ENCODE peak calls at places on chromosomes 13 and 19, in ten cellular contexts. X, N, K, Q, R, Y, L, C, P and A are unnamed samples.

GRCh38 chr13:36038785-36039415 is 92.3 kb downstream of the DCLK1 start:
- DNase-seq in X (no peak), N (no peak), K (peak; percentile 65), Q (peak; percentile 38), R (peak; percentile 19), Y (no peak), L (no peak), C (no peak), P (no peak), A (no peak)

GRCh38 chr13:35557475-35557874 is 81.0 kb upstream of the MAB21L1 start:
- DNase-seq in X (no peak), N (no peak), K (no peak), Q (no peak), R (no peak), Y (no peak), L (no peak), C (no peak), P (no peak), A (no peak)

GRCh38 chr19:16206637-16207036 is 8.9 kb downstream of the AP1M1 start:
- DNase-seq in X (no peak), N (no peak), K (no peak), Q (no peak), R (no peak), Y (no peak), L (no peak), C (no peak), P (no peak), A (no peak)

GRCh38 chr13:43230989-43231388 is 207.6 kb downstream of the DNAJC15 start:
- DNase-seq in X (no peak), N (no peak), K (no peak), Q (no peak), R (no peak), Y (no peak), L (no peak), C (no peak), P (no peak), A (no peak)

GRCh38 chr19:33828266-33829075 is 31.8 kb downstream of the KCTD15 start:
- DNase-seq in X (no peak), N (no peak), K (no peak), Q (no peak), R (no peak), Y (no peak), L (no peak), C (no peak), P (no peak), A (no peak)

GRCh38 chr19:43957891-43958290 is 6.9 kb downstream of the ZNF221 start:
- DNase-seq in X (no peak), N (no peak), K (peak; percentile 57), Q (no peak), R (peak; percentile 7), Y (no peak), L (peak; percentile 80), C (no peak), P (no peak), A (no peak)

GRCh38 chr19:34639491-34640085 is 37.4 kb downstream of the SCGB2B2 start:
- DNase-seq in X (no peak), N (peak; percentile 28), K (peak; percentile 73), Q (peak; percentile 11), R (peak; percentile 63), Y (peak; percentile 50), L (peak; percentile 20), C (peak; percentile 71), P (peak; percentile 77), A (peak; percentile 49)

GRCh38 chr19:58568731-58569130 is 4.4 kb downstream of the MZF1 start:
- DNase-seq in X (peak; percentile 29), N (peak; percentile 7), K (no peak), Q (no peak), R (no peak), Y (no peak), L (no peak), C (peak; percentile 16), P (no peak), A (no peak)

GRCh38 chr13:43924549-43925245 is 45.0 kb downstream of the LACC1 start:
- DNase-seq in X (no peak), N (no peak), K (no peak), Q (no peak), R (no peak), Y (no peak), L (no peak), C (no peak), P (peak; percentile 8), A (no peak)

DNA sequence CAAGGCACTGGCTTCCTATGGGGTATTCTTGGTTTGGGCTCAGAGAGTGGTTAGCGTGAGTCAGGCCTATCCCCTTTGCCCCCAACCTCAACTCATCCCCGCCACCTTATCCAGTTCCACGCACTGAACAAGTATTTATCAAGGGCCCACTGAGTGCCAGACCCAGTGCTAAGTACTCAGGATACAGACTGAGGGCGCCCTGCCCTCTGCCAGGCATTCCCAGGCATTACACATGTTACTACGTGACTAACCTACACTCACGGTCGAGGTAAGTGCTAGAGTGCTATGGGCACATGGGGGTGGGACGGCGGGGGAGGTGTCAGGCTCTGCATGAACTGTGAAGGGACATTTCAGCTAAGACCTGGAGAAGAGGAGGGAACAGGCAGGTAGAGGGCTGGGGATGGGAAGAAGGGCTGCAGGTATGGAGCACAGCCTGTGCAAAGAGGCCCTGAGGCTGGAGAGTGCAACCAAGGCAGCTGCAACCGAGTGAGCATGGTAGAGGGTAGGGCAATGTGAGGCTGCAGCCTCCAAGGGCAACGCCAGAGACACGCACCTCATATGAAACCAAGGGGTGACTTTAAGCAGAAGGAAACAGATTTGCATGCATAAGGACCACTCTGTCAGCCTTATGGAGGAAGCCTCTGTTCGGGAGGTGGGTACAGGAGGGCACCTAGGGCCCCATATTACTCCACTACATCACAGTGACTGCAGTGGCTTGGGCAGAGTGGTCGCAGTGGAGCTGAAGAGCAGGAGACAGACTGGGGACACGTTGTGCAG is 22.5 kb downstream of the DHRS12 start:
- DNase-seq in X (no peak), N (no peak), K (no peak), Q (no peak), R (peak; percentile 78), Y (no peak), L (no peak), C (no peak), P (peak; percentile 58), A (no peak)
- TF ChIP-seq CTCF in X (peak; percentile 18), N (no peak), K (no peak), Q (peak; percentile 69), R (peak; percentile 78), Y (peak; percentile 37), L (peak; percentile 39), C (no peak), P (peak; percentile 38), A (peak; percentile 45)

GRCh38 chr19:49814010-49814409 is 918 bp upstream of the FUZ start:
- DNase-seq in X (no peak), N (no peak), K (no peak), Q (no peak), R (no peak), Y (no peak), L (no peak), C (no peak), P (no peak), A (no peak)

GRCh38 chr19:49820125-49820524 is 2.0 kb downstream of the MED25 start:
- DNase-seq in X (no peak), N (no peak), K (peak; percentile 29), Q (no peak), R (no peak), Y (no peak), L (no peak), C (no peak), P (no peak), A (no peak)

GRCh38 chr19:49818691-49819331 is 722 bp downstream of the MED25 start:
- DNase-seq in X (no peak), N (no peak), K (no peak), Q (no peak), R (no peak), Y (no peak), L (no peak), C (no peak), P (no peak), A (no peak)

GRCh38 chr19:49816616-49817015 is 1.5 kb upstream of the MED25 start:
- DNase-seq in X (no peak), N (no peak), K (no peak), Q (no peak), R (no peak), Y (no peak), L (no peak), C (no peak), P (no peak), A (no peak)

GRCh38 chr19:49817964-49818690 is at the start of gene MED25:
- DNase-seq in X (peak; percentile 87), N (peak; percentile 84), K (peak; percentile 89), Q (peak; percentile 60), R (peak; percentile 85), Y (peak; percentile 82), L (peak; percentile 55), C (peak; percentile 88), P (peak; percentile 86), A (peak; percentile 56)
- TF ChIP-seq CTCF in X (peak; percentile 48), N (peak; percentile 74), K (peak; percentile 36), Q (no peak), R (peak; percentile 7), Y (peak; percentile 52), L (peak; percentile 27), C (no peak), P (no peak), A (peak; percentile 10)

GRCh38 chr13:106619688-106620555 is 52.0 kb upstream of the ARGLU1 start:
- DNase-seq in X (no peak), N (peak; percentile 33), K (peak; percentile 72), Q (peak; percentile 46), R (peak; percentile 69), Y (peak; percentile 9), L (peak; percentile 32), C (peak; percentile 46), P (peak; percentile 63), A (peak; percentile 36)
- TF ChIP-seq CTCF in X (peak; percentile 80), N (peak; percentile 71), K (peak; percentile 90), Q (peak; percentile 93), R (peak; percentile 93), Y (peak; percentile 78), L (peak; percentile 94), C (peak; percentile 58), P (peak; percentile 88), A (peak; percentile 89)

DNA sequence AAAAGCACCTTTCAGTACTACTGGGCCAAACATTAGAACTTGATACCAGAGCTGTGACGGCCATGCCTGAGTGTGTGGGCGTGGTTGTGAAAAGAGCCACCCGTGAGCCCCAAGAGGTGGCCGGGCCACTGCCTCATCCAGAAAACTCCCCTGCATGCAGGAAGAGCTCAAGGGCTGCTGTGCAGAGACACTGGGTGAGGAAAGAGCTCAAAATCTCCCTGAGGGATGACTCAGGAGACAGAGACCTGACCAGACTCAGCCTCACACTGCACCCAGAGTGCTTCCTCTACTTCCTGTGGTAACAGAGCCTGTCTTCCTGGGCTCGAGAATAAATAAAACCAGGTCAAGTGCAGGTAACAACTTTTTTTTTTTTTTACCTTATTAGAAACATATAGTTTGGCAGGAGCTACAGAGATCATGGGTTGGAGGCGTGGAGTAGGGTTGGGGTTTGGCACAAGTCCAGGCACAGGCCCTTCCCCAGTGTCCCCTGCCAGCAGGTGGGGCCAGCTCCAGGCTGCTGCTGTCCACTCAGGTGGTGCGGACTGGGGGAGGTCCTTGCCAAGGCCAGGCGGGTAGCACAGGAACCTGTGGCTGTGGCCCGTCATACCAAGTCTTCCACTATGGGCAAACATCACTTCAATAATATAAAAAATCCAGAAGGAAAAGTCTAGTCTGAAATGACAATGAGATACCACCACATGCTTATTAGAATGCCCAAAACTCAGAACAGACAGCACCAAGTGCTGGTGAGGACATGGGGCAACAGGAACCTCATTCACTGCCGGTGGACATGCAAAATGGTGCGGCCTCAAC is 25.5 kb downstream of the ELL start:
- DNase-seq in X (no peak), N (no peak), K (peak; percentile 27), Q (peak; percentile 61), R (peak; percentile 94), Y (no peak), L (no peak), C (peak; percentile 60), P (peak; percentile 89), A (no peak)
- TF ChIP-seq CTCF in X (no peak), N (no peak), K (no peak), Q (no peak), R (peak; percentile 22), Y (no peak), L (no peak), C (no peak), P (peak; percentile 11), A (no peak)